ENCODE peak calls at places on chromosomes 11 and 22, in seven cellular contexts. F, Y, W, G, O, B and X are unnamed samples.

GRCh38 chr11:6895010-6895409 is 2.7 kb upstream of the OR2D2 start:
- DNase-seq in W (no peak), B (no peak), G (no peak), Y (no peak), F (no peak), O (no peak), X (no peak)

GRCh38 chr22:27100789-27101188 is 443.4 kb downstream of the MIAT start:
- DNase-seq in F (peak), G (peak), O (no peak), W (no peak), Y (peak), B (no peak), X (peak)

GRCh38 chr22:33271390-33272161 is 213.4 kb upstream of the SYN3 start:
- DNase-seq in W (no peak), F (no peak), G (no peak), B (no peak), Y (peak), O (peak), X (no peak)

GRCh38 chr11:62443390-62444201 is 24.8 kb downstream of the SCGB1A1 start:
- DNase-seq in F (no peak), G (no peak), O (no peak), B (no peak), W (no peak), Y (peak), X (no peak)

GRCh38 chr11:62607729-62608128 is 4.8 kb downstream of the EML3 start:
- DNase-seq in F (no peak), B (no peak), W (no peak), G (no peak), Y (no peak), O (no peak), X (no peak)

GRCh38 chr11:19742595-19743292 is 30.1 kb downstream of the NAV2 start:
- DNase-seq in Y (peak), W (peak), F (peak), B (peak), G (peak), O (peak), X (peak)

GRCh38 chr11:134528453-134528852 is 116.4 kb upstream of the B3GAT1 start:
- DNase-seq in B (no peak), O (no peak), Y (no peak), W (no peak), F (no peak), G (no peak), X (no peak)

GRCh38 chr11:117230981-117231636 is 764 bp downstream of the PCSK7 start:
- DNase-seq in O (no peak), F (no peak), W (no peak), B (no peak), G (no peak), Y (no peak), X (no peak)

GRCh38 chr11:82942376-82942775 is 40.8 kb downstream of the DDIAS start:
- DNase-seq in O (no peak), G (no peak), B (no peak), F (no peak), Y (no peak), W (no peak), X (no peak)

GRCh38 chr11:10459029-10459970 is 4.2 kb downstream of the AMPD3 start:
- DNase-seq in W (peak), G (no peak), F (no peak), Y (peak), B (peak), O (peak), X (no peak)

GRCh38 chr11:61960532-61960931 is 6.9 kb downstream of the FTH1 start:
- DNase-seq in W (no peak), B (no peak), F (no peak), G (no peak), Y (no peak), O (no peak), X (no peak)

GRCh38 chr22:35575116-35575748 is 34.6 kb downstream of the RASD2 start:
- DNase-seq in F (no peak), W (no peak), B (no peak), G (no peak), O (no peak), Y (no peak), X (no peak)

GRCh38 chr11:121237686-121238658 is 54.6 kb upstream of the SC5D start:
- DNase-seq in G (no peak), F (peak), B (no peak), W (no peak), O (no peak), Y (peak), X (no peak)

GRCh38 chr11:78310500-78310909 is 107.1 kb downstream of the GAB2 start:
- DNase-seq in G (no peak), O (peak), W (no peak), F (no peak), B (no peak), Y (peak), X (no peak)

GRCh38 chr22:32620992-32621391 is 146.4 kb downstream of the FBXO7 start:
- DNase-seq in F (no peak), G (no peak), Y (no peak), W (no peak), O (no peak), B (no peak), X (no peak)

GRCh38 chr22:50710221-50710620 is 27.8 kb upstream of the ACR start:
- DNase-seq in W (no peak), B (no peak), G (no peak), F (no peak), Y (no peak), O (no peak), X (no peak)

GRCh38 chr11:44324787-44325525 is 15.0 kb upstream of the ALX4 start:
- DNase-seq in W (no peak), O (no peak), G (no peak), Y (no peak), B (no peak), F (no peak), X (no peak)

GRCh38 chr11:134170177-134170908 is 53.4 kb downstream of the NCAPD3 start:
- DNase-seq in W (no peak), F (no peak), Y (no peak), B (no peak), O (no peak), G (no peak), X (no peak)

GRCh38 chr22:44532466-44533025 is 34.5 kb upstream of the RTL6 start:
- DNase-seq in Y (no peak), B (no peak), O (no peak), F (no peak), G (no peak), W (no peak), X (no peak)

GRCh38 chr22:38258895-38259294 is 13.9 kb downstream of the TMEM184B start:
- DNase-seq in Y (peak), F (no peak), G (no peak), B (no peak), W (no peak), O (no peak), X (no peak)

GRCh38 chr11:76790251-76790650 is 7.1 kb downstream of the TSKU start:
- DNase-seq in W (no peak), Y (no peak), B (no peak), G (no peak), F (no peak), O (no peak), X (no peak)

GRCh38 chr11:70802185-70802584 is 403.9 kb downstream of the CTTN start:
- DNase-seq in B (no peak), O (no peak), G (no peak), Y (no peak), F (no peak), W (no peak), X (no peak)

GRCh38 chr22:23306438-23306921 is 126.2 kb downstream of the BCR start:
- DNase-seq in F (peak), G (no peak), B (no peak), W (no peak), O (no peak), Y (peak), X (no peak)

GRCh38 chr11:130945945-130946344 is 29.7 kb upstream of the SNX19 start:
- DNase-seq in F (peak), B (no peak), W (no peak), G (no peak), O (no peak), Y (peak), X (no peak)